ENCODE peak calls at places on chromosomes 11 and 22, in six cellular contexts. G is GM19239; V is stimulated activated CD4-positive, alpha-beta T cell treated with anti-CD3 and anti-CD28 coated beads, Interleukin-15, amount 100 ng/mL, for 1 hour; O is activated gamma-delta T cell treated with anti-CD3 and anti-CD28 coated beads, Interleukin-2, amount 50 U/mL, for 16 hours; S is activated CD8-positive, alpha-beta memory T cell treated with anti-CD3 and anti-CD28 coated beads, Interleukin-2, amount 10 ng/mL, durations not matched to agents 7 days and 5 days; X is activated effector memory CD4-positive, alpha-beta T cell treated with anti-CD3 and anti-CD28 coated beads, Interleukin-2, amount 50 U/mL, for 16 hours. E is an unnamed sample.

GRCh38 chr11:548700-549603 is 11.6 kb downstream of the LMNTD2 start:
- DNase-seq in G (no peak), V (no peak), O (no peak), S (no peak), X (no peak), E (no peak)

GRCh38 chr11:125941606-125942275 is 4.1 kb upstream of the VSIG10L2 start:
- DNase-seq in G (peak), V (peak), O (peak), S (peak), X (peak), E (no peak)

GRCh38 chr22:38295339-38295738 is 21.9 kb downstream of the CSNK1E start:
- DNase-seq in G (no peak), V (no peak), O (no peak), S (no peak), X (no peak), E (no peak)

GRCh38 chr11:70826541-70826943 is 425.8 kb downstream of the SHANK2 start:
- DNase-seq in G (no peak), V (no peak), O (no peak), S (no peak), X (no peak), E (no peak)

GRCh38 chr22:17172172-17172833 is 13.2 kb upstream of the HDHD5 start:
- DNase-seq in G (no peak), V (no peak), O (no peak), S (no peak), X (peak), E (no peak)

GRCh38 chr22:44519895-44520294 is 21.9 kb upstream of the RTL6 start:
- DNase-seq in G (no peak), V (no peak), O (no peak), S (no peak), X (no peak), E (peak)

GRCh38 chr22:40524392-40525249 is 111.9 kb downstream of the MRTFA start:
- DNase-seq in G (no peak), V (no peak), O (no peak), S (no peak), X (no peak), E (no peak)

GRCh38 chr22:38858492-38858891 is 13.5 kb downstream of the CBX6 start:
- DNase-seq in G (no peak), V (no peak), O (no peak), S (no peak), X (no peak), E (no peak)

GRCh38 chr11:106642331-106642730 is 375.9 kb downstream of the GUCY1A2 start:
- DNase-seq in G (no peak), V (no peak), O (no peak), S (no peak), X (no peak), E (no peak)

GRCh38 chr11:34929794-34930763 is 13.7 kb downstream of the PDHX start:
- DNase-seq in G (no peak), V (no peak), O (no peak), S (no peak), X (no peak), E (no peak)

GRCh38 chr11:33716236-33716635 is 15.6 kb upstream of the C11orf91 start:
- DNase-seq in G (no peak), V (no peak), O (no peak), S (no peak), X (no peak), E (no peak)

GRCh38 chr11:69467646-69468045 is 13.8 kb upstream of the LINC01488 start:
- DNase-seq in G (no peak), V (no peak), O (no peak), S (no peak), X (no peak), E (no peak)

GRCh38 chr11:109309153-109309552 is 112.8 kb upstream of the C11orf87 start:
- DNase-seq in G (no peak), V (no peak), O (no peak), S (no peak), X (no peak), E (no peak)

GRCh38 chr11:86197448-86197847 is 47.1 kb upstream of the EED start:
- DNase-seq in G (no peak), V (no peak), O (no peak), S (no peak), X (no peak), E (no peak)

GRCh38 chr11:78796956-78797355 is 222.3 kb upstream of the NARS2 start:
- DNase-seq in G (no peak), V (no peak), O (no peak), S (no peak), X (no peak), E (no peak)

GRCh38 chr11:47991266-47991830 is 11.0 kb downstream of the PTPRJ start:
- DNase-seq in G (no peak), V (no peak), O (no peak), S (no peak), X (peak), E (no peak)

GRCh38 chr11:112523917-112524316 is 263.3 kb upstream of the PLET1 start:
- DNase-seq in G (no peak), V (no peak), O (no peak), S (no peak), X (no peak), E (no peak)

GRCh38 chr11:32420139-32420538 is 15.2 kb downstream of the WT1 start:
- DNase-seq in G (no peak), V (no peak), O (no peak), S (no peak), X (no peak), E (no peak)

GRCh38 chr11:17931595-17931994 is 81.3 kb downstream of the SERGEF start:
- DNase-seq in G (no peak), V (no peak), O (no peak), S (no peak), X (no peak), E (peak)

GRCh38 chr22:28903719-28904118 is 20.3 kb downstream of the ZNRF3 start:
- DNase-seq in G (no peak), V (no peak), O (no peak), S (no peak), X (no peak), E (no peak)

GRCh38 chr11:83826078-83826477 is 539.9 kb upstream of the CCDC90B start:
- DNase-seq in G (no peak), V (no peak), O (no peak), S (no peak), X (no peak), E (no peak)

GRCh38 chr11:85628771-85629341 is 463 bp downstream of the TMEM126B start:
- DNase-seq in G (no peak), V (no peak), O (no peak), S (no peak), X (peak), E (no peak)

GRCh38 chr22:11613898-11614755 is 3913.9 kb upstream of the OR11H1 start:
- DNase-seq in G (no peak), V (no peak), O (no peak), S (no peak), X (no peak), E (peak)

GRCh38 chr11:16773981-16774710 is 35.7 kb downstream of the C11orf58 start:
- DNase-seq in G (no peak), V (no peak), O (no peak), S (peak), X (peak), E (no peak)

GRCh38 chr11:64675417-64676252 is 47.4 kb downstream of the NRXN2 start:
- DNase-seq in G (no peak), V (no peak), O (no peak), S (no peak), X (no peak), E (no peak)

GRCh38 chr11:32779131-32779530 is 15.3 kb downstream of the CCDC73 start:
- DNase-seq in G (no peak), V (no peak), O (no peak), S (no peak), X (no peak), E (no peak)

GRCh38 chr11:63871962-63872832 is 33.3 kb downstream of the MARK2 start:
- DNase-seq in G (peak), V (no peak), O (no peak), S (peak), X (peak), E (peak)

GRCh38 chr22:38401336-38402084 is 53.5 kb downstream of the KCNJ4 start:
- DNase-seq in G (no peak), V (no peak), O (no peak), S (no peak), X (no peak), E (no peak)

GRCh38 chr22:27629908-27630733 is 171.4 kb downstream of the MN1 start:
- DNase-seq in G (no peak), V (no peak), O (no peak), S (no peak), X (no peak), E (no peak)

GRCh38 chr11:119912214-119912613 is 183.2 kb upstream of the NECTIN1 start:
- DNase-seq in G (no peak), V (no peak), O (no peak), S (no peak), X (no peak), E (no peak)

GRCh38 chr11:76371170-76371569 is 9.8 kb downstream of the THAP12 start:
- DNase-seq in G (no peak), V (no peak), O (peak), S (no peak), X (no peak), E (no peak)

GRCh38 chr11:83070878-83071640 is 638 bp downstream of the RAB30 start:
- DNase-seq in G (no peak), V (no peak), O (peak), S (peak), X (peak), E (no peak)

GRCh38 chr22:29258407-29259252 is 9.2 kb downstream of the RHBDD3 start:
- DNase-seq in G (no peak), V (no peak), O (no peak), S (no peak), X (no peak), E (no peak)

GRCh38 chr11:70247042-70247709 is 23.3 kb upstream of the PPFIA1 start:
- DNase-seq in G (no peak), V (no peak), O (no peak), S (no peak), X (no peak), E (no peak)

GRCh38 chr11:42410251-42410956 is 901.4 kb upstream of the API5 start:
- DNase-seq in G (no peak), V (no peak), O (no peak), S (no peak), X (no peak), E (no peak)

GRCh38 chr11:36500315-36500721 is 9.8 kb downstream of the TRAF6 start:
- DNase-seq in G (no peak), V (no peak), O (no peak), S (no peak), X (no peak), E (no peak)

GRCh38 chr22:22771696-22772377 is 115.8 kb upstream of the IGLL5 start:
- DNase-seq in G (no peak), V (no peak), O (no peak), S (peak), X (no peak), E (no peak)

GRCh38 chr11:67391304-67392181 is at the start of gene RAD9A:
- DNase-seq in G (peak), V (peak), O (peak), S (peak), X (peak), E (peak)

GRCh38 chr11:128515086-128515485 is 72.3 kb downstream of the ETS1 start:
- DNase-seq in G (no peak), V (no peak), O (no peak), S (no peak), X (no peak), E (no peak)

GRCh38 chr22:38203090-38203810 is 1.5 kb downstream of the MAFF start:
- DNase-seq in G (no peak), V (no peak), O (no peak), S (peak), X (peak), E (no peak)

E was measured in esophagus muscularis mucosa.